ENCODE peak calls at places on chromosome 15, in nine cellular contexts. K, V, U, T, H, W, G, O and P are unnamed samples.

GRCh38 chr15:101464246-101464998 is 25.1 kb downstream of the PCSK6 start:
- DNase-seq in K (no peak), V (no peak), U (no peak), T (no peak), H (no peak), W (no peak), G (no peak), O (no peak), P (no peak)

GRCh38 chr15:39154136-39154770 is 426.6 kb upstream of the THBS1 start:
- DNase-seq in K (no peak), V (no peak), U (no peak), T (no peak), H (peak; percentile 19), W (no peak), G (no peak), O (no peak), P (no peak)

GRCh38 chr15:71666723-71667122 is 143.6 kb upstream of the NR2E3 start:
- DNase-seq in K (no peak), V (no peak), U (no peak), T (no peak), H (no peak), W (no peak), G (no peak), O (no peak), P (no peak)

GRCh38 chr15:80695099-80695910 is at the start of gene ABHD17C:
- DNase-seq in K (peak; percentile 44), V (no peak), U (peak; percentile 11), T (peak; percentile 85), H (peak; percentile 51), W (peak; percentile 47), G (peak; percentile 63), O (peak; percentile 66), P (peak; percentile 18)

GRCh38 chr15:82132742-82133141 is 86.9 kb upstream of the MEX3B start:
- DNase-seq in K (no peak), V (peak; percentile 92), U (no peak), T (no peak), H (peak; percentile 93), W (no peak), G (no peak), O (no peak), P (no peak)

GRCh38 chr15:99168601-99169580 is 64.0 kb downstream of the SYNM start:
- DNase-seq in K (no peak), V (no peak), U (no peak), T (no peak), H (no peak), W (peak; percentile 15), G (no peak), O (peak; percentile 3), P (no peak)

GRCh38 chr15:45612790-45613415 is 21.9 kb upstream of the SQOR start:
- DNase-seq in K (no peak), V (no peak), U (no peak), T (no peak), H (peak; percentile 12), W (no peak), G (no peak), O (no peak), P (no peak)

GRCh38 chr15:80878242-80878866 is 99.2 kb downstream of the CEMIP start:
- DNase-seq in K (no peak), V (no peak), U (no peak), T (no peak), H (no peak), W (peak; percentile 36), G (no peak), O (peak; percentile 9), P (no peak)

GRCh38 chr15:39549912-39550311 is 31.0 kb upstream of the THBS1 start:
- DNase-seq in K (no peak), V (no peak), U (no peak), T (no peak), H (no peak), W (no peak), G (no peak), O (no peak), P (no peak)

GRCh38 chr15:51046799-51047449 is 47.8 kb downstream of the TNFAIP8L3 start:
- DNase-seq in K (no peak), V (no peak), U (no peak), T (no peak), H (no peak), W (no peak), G (no peak), O (no peak), P (no peak)

GRCh38 chr15:54810031-54810430 is 386.7 kb downstream of the RSL24D1 start:
- DNase-seq in K (no peak), V (no peak), U (no peak), T (no peak), H (no peak), W (no peak), G (no peak), O (peak; percentile 71), P (no peak)

GRCh38 chr15:72009207-72009606 is 108.7 kb downstream of the MYO9A start:
- DNase-seq in K (no peak), V (no peak), U (no peak), T (no peak), H (peak; percentile 77), W (no peak), G (no peak), O (no peak), P (no peak)

GRCh38 chr15:98514034-98514622 is 134.2 kb upstream of the IGF1R start:
- DNase-seq in K (no peak), V (no peak), U (no peak), T (no peak), H (peak; percentile 18), W (no peak), G (no peak), O (no peak), P (no peak)

GRCh38 chr15:47551559-47551958 is 165.7 kb upstream of the SEMA6D start:
- DNase-seq in K (no peak), V (no peak), U (no peak), T (no peak), H (no peak), W (no peak), G (no peak), O (no peak), P (no peak)

GRCh38 chr15:95292790-95293450 is 1037.6 kb upstream of the NR2F2 start:
- DNase-seq in K (no peak), V (no peak), U (no peak), T (no peak), H (no peak), W (no peak), G (no peak), O (no peak), P (no peak)

GRCh38 chr15:97522362-97522761 is 438.1 kb upstream of the ARRDC4 start:
- DNase-seq in K (no peak), V (no peak), U (no peak), T (no peak), H (no peak), W (no peak), G (no peak), O (no peak), P (no peak)

GRCh38 chr15:56719774-56720555 is 13.3 kb downstream of the ZNF280D start:
- DNase-seq in K (no peak), V (no peak), U (no peak), T (no peak), H (no peak), W (no peak), G (no peak), O (no peak), P (no peak)

GRCh38 chr15:88849376-88850122 is 45.8 kb downstream of the HAPLN3 start:
- DNase-seq in K (no peak), V (no peak), U (no peak), T (no peak), H (no peak), W (no peak), G (no peak), O (no peak), P (no peak)

GRCh38 chr15:67915374-67916050 is 75.7 kb upstream of the RNU6-1 start:
- DNase-seq in K (peak; percentile 88), V (no peak), U (no peak), T (peak; percentile 21), H (no peak), W (no peak), G (peak; percentile 94), O (no peak), P (no peak)

GRCh38 chr15:99115300-99116215 is 10.7 kb downstream of the SYNM start:
- DNase-seq in K (no peak), V (no peak), U (no peak), T (no peak), H (no peak), W (no peak), G (no peak), O (no peak), P (no peak)

GRCh38 chr15:51750942-51751686 is at the start of gene TMOD2:
- DNase-seq in K (peak; percentile 72), V (no peak), U (peak; percentile 33), T (peak; percentile 76), H (peak; percentile 24), W (peak; percentile 43), G (peak; percentile 78), O (peak; percentile 36), P (no peak)

GRCh38 chr15:47963265-47963664 is 157.5 kb upstream of the SLC24A5 start:
- DNase-seq in K (peak; percentile 70), V (no peak), U (no peak), T (no peak), H (no peak), W (no peak), G (peak; percentile 42), O (no peak), P (no peak)

GRCh38 chr15:90838066-90838465 is 30.3 kb upstream of the FURIN start:
- DNase-seq in K (no peak), V (no peak), U (peak; percentile 88), T (no peak), H (no peak), W (no peak), G (no peak), O (peak; percentile 51), P (peak; percentile 84)

GRCh38 chr15:67931861-67932260 is 92.0 kb upstream of the RNU6-1 start:
- DNase-seq in K (no peak), V (no peak), U (no peak), T (no peak), H (peak; percentile 32), W (no peak), G (no peak), O (no peak), P (no peak)

GRCh38 chr15:101010781-101011180 is 91.6 kb downstream of the LRRK1 start:
- DNase-seq in K (no peak), V (no peak), U (no peak), T (no peak), H (no peak), W (no peak), G (no peak), O (no peak), P (no peak)

GRCh38 chr15:86743283-86743903 is 663.7 kb downstream of the AGBL1 start:
- DNase-seq in K (peak; percentile 28), V (no peak), U (peak; percentile 24), T (peak; percentile 82), H (peak; percentile 49), W (peak; percentile 66), G (no peak), O (peak; percentile 71), P (peak; percentile 49)

GRCh38 chr15:29696950-29697738 is 125.1 kb downstream of the TJP1 start:
- DNase-seq in K (no peak), V (no peak), U (no peak), T (no peak), H (no peak), W (no peak), G (no peak), O (no peak), P (no peak)

GRCh38 chr15:65095747-65096104 is 19.2 kb downstream of the KBTBD13 start:
- DNase-seq in K (no peak), V (no peak), U (no peak), T (no peak), H (no peak), W (no peak), G (no peak), O (no peak), P (no peak)

GRCh38 chr15:80992436-80992835 is 2.8 kb upstream of the MESD start:
- DNase-seq in K (no peak), V (no peak), U (no peak), T (no peak), H (no peak), W (no peak), G (no peak), O (no peak), P (no peak)

GRCh38 chr15:52224211-52224610 is 33.0 kb upstream of the GNB5 start:
- DNase-seq in K (no peak), V (no peak), U (no peak), T (no peak), H (no peak), W (no peak), G (no peak), O (peak; percentile 30), P (no peak)

GRCh38 chr15:75200765-75201608 is 695 bp upstream of the C15orf39 start:
- DNase-seq in K (peak; percentile 79), V (no peak), U (peak; percentile 21), T (peak; percentile 38), H (no peak), W (peak; percentile 34), G (peak; percentile 80), O (peak; percentile 87), P (no peak)